ENCODE peak calls at places on chromosomes 2 and 18, in ten cellular contexts. U, A, V, N, Q, X, W, O, K and I are unnamed samples.

GRCh38 chr2:96934096-96934495 is 52.3 kb downstream of the FAM178B start:
- DNase-seq in A (no peak), K (no peak), O (no peak), N (no peak), W (no peak), Q (no peak), V (no peak), X (peak), U (no peak), I (no peak)

GRCh38 chr2:134217924-134218323 is 35.9 kb upstream of the MGAT5 start:
- DNase-seq in Q (no peak), X (no peak), K (no peak), U (no peak), V (no peak), A (no peak), W (no peak), N (peak), O (no peak), I (no peak)

GRCh38 chr2:43418673-43419072 is 177.2 kb downstream of the THADA start:
- DNase-seq in V (no peak), A (no peak), X (no peak), N (no peak), U (no peak), W (no peak), K (no peak), Q (no peak), O (no peak), I (no peak)

GRCh38 chr2:178825183-178825582 is 18.0 kb upstream of the TTN start:
- DNase-seq in V (no peak), Q (no peak), K (no peak), A (no peak), O (no peak), W (no peak), U (no peak), X (no peak), N (no peak), I (no peak)

GRCh38 chr18:68713791-68714190 is 1.1 kb downstream of the TMX3 start:
- DNase-seq in A (no peak), V (no peak), O (no peak), W (no peak), U (no peak), K (no peak), N (no peak), X (no peak), Q (no peak), I (no peak)

GRCh38 chr2:106165556-106165955 is 28.5 kb downstream of the UXS1 start:
- DNase-seq in X (no peak), U (no peak), N (no peak), A (no peak), V (no peak), W (no peak), Q (no peak), K (no peak), O (no peak), I (no peak)

GRCh38 chr18:24426398-24427294 is at the start of gene IMPACT:
- DNase-seq in Q (peak), K (peak), A (peak), U (peak), X (peak), W (peak), N (peak), O (peak), V (peak), I (peak)

GRCh38 chr18:79664525-79665125 is 15.0 kb upstream of the CTDP1 start:
- DNase-seq in N (peak), A (no peak), O (no peak), Q (no peak), U (no peak), W (no peak), K (no peak), X (no peak), V (no peak), I (no peak)

GRCh38 chr2:10360460-10361219 is 57.9 kb downstream of the HPCAL1 start:
- DNase-seq in O (no peak), X (no peak), W (no peak), Q (no peak), V (no peak), N (no peak), A (no peak), K (no peak), U (no peak), I (no peak)

GRCh38 chr2:132662742-132663141 is 7.3 kb downstream of the LYPD1 start:
- DNase-seq in K (no peak), A (no peak), O (no peak), W (no peak), X (no peak), N (no peak), V (no peak), U (no peak), Q (no peak), I (no peak)

GRCh38 chr2:219475697-219476604 is 22.7 kb upstream of the GMPPA start:
- DNase-seq in O (peak), N (no peak), X (peak), V (no peak), K (no peak), A (peak), Q (no peak), W (no peak), U (peak), I (peak)

GRCh38 chr2:135311268-135311667 is 219.8 kb downstream of the ZRANB3 start:
- DNase-seq in X (no peak), A (no peak), V (no peak), N (no peak), K (no peak), Q (no peak), O (no peak), W (no peak), U (no peak), I (no peak)

GRCh38 chr2:69781321-69782248 is 39.7 kb downstream of the ANXA4 start:
- DNase-seq in X (peak), Q (no peak), V (no peak), K (no peak), U (no peak), A (no peak), O (peak), W (no peak), N (no peak), I (no peak)

GRCh38 chr2:85326406-85326945 is 1.3 kb downstream of the TGOLN2 start:
- DNase-seq in Q (peak), X (no peak), N (no peak), W (no peak), A (no peak), U (no peak), K (no peak), V (no peak), O (peak), I (no peak)

GRCh38 chr2:219499555-219499954 is 864 bp downstream of the GMPPA start:
- DNase-seq in U (no peak), X (no peak), N (no peak), Q (no peak), A (no peak), O (no peak), K (no peak), W (no peak), V (no peak), I (no peak)

GRCh38 chr18:48939368-48940097 is 11.2 kb downstream of the SMAD7 start:
- DNase-seq in O (no peak), V (no peak), K (no peak), W (no peak), Q (no peak), A (no peak), X (no peak), N (no peak), U (no peak), I (peak)

GRCh38 chr18:47893047-47893446 is 37.4 kb downstream of the SMAD2 start:
- DNase-seq in X (no peak), A (no peak), W (no peak), O (no peak), U (no peak), Q (no peak), V (no peak), N (no peak), K (no peak), I (no peak)

GRCh38 chr2:197803033-197803444 is 1.4 kb upstream of the PLCL1 start:
- DNase-seq in U (peak), N (peak), V (no peak), O (no peak), A (no peak), X (peak), W (no peak), K (no peak), Q (peak), I (peak)

GRCh38 chr2:236512902-236513433 is 56.7 kb upstream of the ACKR3 start:
- DNase-seq in V (peak), O (peak), W (no peak), A (peak), K (no peak), Q (peak), N (no peak), X (no peak), U (peak), I (peak)